ENCODE peak calls at places on chromosomes 6 and 20, in eight cellular contexts. P, T, R, D, M, C, L and B are unnamed samples.

GRCh38 chr6:39228992-39229767 is at the start of gene KCNK5:
- DNase-seq in L (no peak), C (no peak), R (peak), T (peak), M (peak), P (no peak), D (peak), B (peak)

GRCh38 chr6:6221829-6222535 is 98.5 kb downstream of the F13A1 start:
- DNase-seq in R (no peak), P (no peak), M (no peak), C (no peak), D (no peak), T (peak), L (no peak), B (no peak)

GRCh38 chr6:40349092-40349491 is 238.1 kb downstream of the LRFN2 start:
- DNase-seq in M (no peak), C (no peak), D (no peak), L (peak), R (no peak), P (no peak), T (no peak), B (no peak)

GRCh38 chr6:144234935-144235334 is 50.2 kb upstream of the UTRN start:
- DNase-seq in R (no peak), L (no peak), T (no peak), C (no peak), P (no peak), D (no peak), M (no peak), B (no peak)

GRCh38 chr6:152170702-152171667 is 363.5 kb downstream of the ESR1 start:
- DNase-seq in C (no peak), M (peak), D (peak), P (no peak), L (no peak), T (no peak), R (peak), B (no peak)

GRCh38 chr6:7526755-7527154 is 14.7 kb upstream of the DSP start:
- DNase-seq in D (no peak), L (no peak), R (no peak), T (no peak), C (no peak), M (no peak), P (no peak), B (no peak)

GRCh38 chr6:74519172-74519571 is 686.7 kb downstream of the COL12A1 start:
- DNase-seq in C (peak), P (peak), M (no peak), L (no peak), D (no peak), R (no peak), T (no peak), B (no peak)

GRCh38 chr6:21396313-21396712 is 197.2 kb upstream of the SOX4 start:
- DNase-seq in T (no peak), D (no peak), R (no peak), L (no peak), P (peak), M (no peak), C (peak), B (no peak)

GRCh38 chr20:40678286-40678835 is 10.7 kb downstream of the MAFB start:
- DNase-seq in R (no peak), D (no peak), M (no peak), C (no peak), P (no peak), T (no peak), L (no peak), B (no peak)

GRCh38 chr6:33700391-33701050 is 11.0 kb downstream of the UQCC2 start:
- DNase-seq in P (peak), L (no peak), D (peak), R (peak), T (peak), C (no peak), M (peak), B (peak)

GRCh38 chr6:89951574-89952360 is 57.5 kb downstream of the GJA10 start:
- DNase-seq in P (no peak), L (peak), R (no peak), M (no peak), C (no peak), T (no peak), D (no peak), B (no peak)

GRCh38 chr6:31116661-31117385 is 2.2 kb downstream of the PSORS1C1 start:
- DNase-seq in R (no peak), P (no peak), C (no peak), D (no peak), L (no peak), T (no peak), M (no peak), B (no peak)

GRCh38 chr6:70686548-70687133 is 19.0 kb downstream of the SMAP1 start:
- DNase-seq in M (no peak), P (peak), C (no peak), T (no peak), D (no peak), L (peak), R (peak), B (peak)

GRCh38 chr20:62183426-62184142 is 756 bp downstream of the MTG2 start:
- DNase-seq in C (no peak), D (no peak), T (no peak), R (no peak), P (no peak), L (no peak), M (no peak), B (peak)